ENCODE peak calls at places on chromosomes 4 and X, in nine cellular contexts. R is A549; C is B cell; W is CD4-positive, alpha-beta T cell; Z is tibial artery; F is stomach; T is endothelial cell; X is ovary; D is GM13977. G is an unnamed sample.

GRCh38 chrX:41971346-41971745 is 48.0 kb upstream of the CASK start:
- DNase-seq in R (no peak), C (no peak), W (no peak), Z (no peak), F (no peak), T (no peak), X (no peak), D (no peak), G (no peak)

GRCh38 chrX:9665113-9665512 is 100.5 kb downstream of the GPR143 start:
- DNase-seq in R (no peak), C (no peak), W (no peak), Z (no peak), F (no peak), T (no peak), X (no peak), D (no peak), G (no peak)

GRCh38 chr4:183337833-183338232 is 15.6 kb upstream of the CLDN24 start:
- DNase-seq in R (no peak), C (no peak), W (no peak), Z (no peak), F (peak), T (no peak), X (no peak), D (no peak), G (no peak)

GRCh38 chrX:139724626-139725025 is 16.7 kb upstream of the MCF2 start:
- DNase-seq in R (no peak), C (no peak), W (no peak), Z (no peak), F (no peak), T (no peak), X (no peak), D (no peak), G (no peak)

GRCh38 chr4:7383251-7383650 is 51.5 kb downstream of the PSAPL1 start:
- DNase-seq in R (no peak), C (no peak), W (no peak), Z (peak), F (no peak), T (peak), X (no peak), D (no peak), G (no peak)

GRCh38 chrX:153646620-153647373 is at the start of gene DUSP9:
- DNase-seq in R (peak), C (peak), W (no peak), Z (peak), F (peak), T (peak), X (peak), D (no peak), G (peak)

GRCh38 chr4:73871911-73872310 is 2.7 kb downstream of the CXCL1 start:
- DNase-seq in R (no peak), C (no peak), W (no peak), Z (no peak), F (no peak), T (no peak), X (no peak), D (no peak), G (no peak)

GRCh38 chr4:47704693-47705325 is 133.1 kb downstream of the CORIN start:
- DNase-seq in R (no peak), C (no peak), W (no peak), Z (no peak), F (peak), T (peak), X (no peak), D (peak), G (no peak)

GRCh38 chr4:155952546-155952945 is 1.1 kb downstream of the CTSO start:
- DNase-seq in R (no peak), C (no peak), W (no peak), Z (no peak), F (no peak), T (no peak), X (no peak), D (no peak), G (no peak)

GRCh38 chr4:81885016-81885415 is 413.3 kb upstream of the RASGEF1B start:
- DNase-seq in R (no peak), C (no peak), W (no peak), Z (no peak), F (no peak), T (no peak), X (no peak), D (no peak), G (no peak)

GRCh38 chrX:47568656-47569295 is 7.8 kb downstream of the ARAF start:
- DNase-seq in R (peak), C (peak), W (peak), Z (no peak), F (no peak), T (no peak), X (no peak), D (no peak), G (peak)

GRCh38 chrX:152991123-152991522 is 2.8 kb downstream of the PNMA5 start:
- DNase-seq in R (no peak), C (no peak), W (no peak), Z (no peak), F (no peak), T (no peak), X (no peak), D (peak), G (no peak)

GRCh38 chrX:13029341-13029740 is 15.1 kb downstream of the FAM9C start:
- DNase-seq in R (peak), C (no peak), W (no peak), Z (no peak), F (peak), T (no peak), X (peak), D (no peak), G (peak)

GRCh38 chr4:5460106-5460801 is 248.1 kb downstream of the EVC2 start:
- DNase-seq in R (peak), C (no peak), W (no peak), Z (peak), F (no peak), T (peak), X (no peak), D (peak), G (no peak)

GRCh38 chr4:119025916-119026661 is 109.5 kb upstream of the MYOZ2 start:
- DNase-seq in R (peak), C (no peak), W (no peak), Z (peak), F (no peak), T (no peak), X (peak), D (no peak), G (no peak)

GRCh38 chr4:128379860-128380259 is 92.2 kb upstream of the PGRMC2 start:
- DNase-seq in R (peak), C (no peak), W (no peak), Z (peak), F (peak), T (no peak), X (peak), D (peak), G (no peak)

GRCh38 chrX:33339219-33339618 is 127.9 kb upstream of the DMD start:
- DNase-seq in R (no peak), C (no peak), W (no peak), Z (no peak), F (no peak), T (no peak), X (no peak), D (no peak), G (no peak)

GRCh38 chr4:2263701-2264321 is 1.9 kb upstream of the MXD4 start:
- DNase-seq in R (no peak), C (no peak), W (no peak), Z (peak), F (no peak), T (no peak), X (no peak), D (no peak), G (no peak)

GRCh38 chrX:40617566-40617965 is 5.7 kb upstream of the MPC1L start:
- DNase-seq in R (no peak), C (no peak), W (no peak), Z (no peak), F (no peak), T (no peak), X (no peak), D (no peak), G (no peak)

GRCh38 chrX:43964936-43965335 is 8.3 kb downstream of the NDP start:
- DNase-seq in R (no peak), C (no peak), W (no peak), Z (no peak), F (no peak), T (no peak), X (no peak), D (no peak), G (no peak)

GRCh38 chr4:56434599-56435000 is 815 bp downstream of the PPAT start:
- DNase-seq in R (peak), C (no peak), W (no peak), Z (no peak), F (peak), T (no peak), X (no peak), D (peak), G (no peak)

GRCh38 chr4:110514889-110515479 is 39.0 kb downstream of the ENPEP start:
- DNase-seq in R (no peak), C (no peak), W (no peak), Z (no peak), F (no peak), T (no peak), X (no peak), D (peak), G (no peak)

GRCh38 chrX:117808413-117808812 is 308.2 kb downstream of the KLHL13 start:
- DNase-seq in R (no peak), C (no peak), W (no peak), Z (no peak), F (no peak), T (no peak), X (no peak), D (no peak), G (no peak)

GRCh38 chr4:15676039-15676438 is 5.6 kb upstream of the FAM200B start:
- DNase-seq in R (no peak), C (no peak), W (no peak), Z (no peak), F (no peak), T (no peak), X (no peak), D (no peak), G (no peak)

GRCh38 chr4:183158062-183158461 is 59.0 kb downstream of the WWC2 start:
- DNase-seq in R (no peak), C (no peak), W (no peak), Z (no peak), F (no peak), T (no peak), X (no peak), D (no peak), G (no peak)

GRCh38 chr4:120921456-120922389 is 803 bp downstream of the PRDM5 start:
- DNase-seq in R (peak), C (peak), W (no peak), Z (peak), F (peak), T (peak), X (peak), D (no peak), G (peak)

GRCh38 chr4:19987746-19988145 is 264.0 kb upstream of the SLIT2 start:
- DNase-seq in R (no peak), C (no peak), W (no peak), Z (no peak), F (no peak), T (no peak), X (no peak), D (no peak), G (no peak)

GRCh38 chr4:124915073-124915472 is 202.5 kb upstream of the ANKRD50 start:
- DNase-seq in R (no peak), C (no peak), W (no peak), Z (no peak), F (no peak), T (no peak), X (no peak), D (no peak), G (no peak)
- TF ChIP-seq CTCF in R (no peak), C (no peak), W (no peak), Z (no peak), F (no peak), T (no peak), X (no peak), D (no peak), G (no peak)

DNA sequence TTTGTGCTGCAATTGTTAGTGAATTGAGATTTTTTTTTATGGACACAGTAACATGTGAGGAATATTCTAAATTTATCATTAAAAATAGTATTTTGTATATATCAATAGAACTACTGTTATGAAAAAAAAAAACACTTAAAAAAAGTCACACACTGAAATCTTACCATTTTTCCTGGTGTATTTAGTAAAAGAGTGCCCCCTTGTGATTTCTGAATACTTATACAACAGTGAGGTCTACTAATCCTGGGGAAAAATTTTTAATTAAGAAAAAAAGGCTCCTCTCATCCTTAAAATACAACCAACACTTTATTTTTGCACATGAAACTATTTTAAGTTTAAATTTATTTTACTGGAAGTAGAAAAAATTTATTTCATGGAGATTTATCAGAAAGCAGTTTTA is 56.4 kb upstream of the SPOCK3 start:
- DNase-seq in R (no peak), C (no peak), W (no peak), Z (no peak), F (no peak), T (no peak), X (no peak), D (no peak), G (no peak)
- TF ChIP-seq CTCF in R (peak), C (no peak), W (no peak), Z (no peak), F (no peak), T (peak), X (no peak), D (peak), G (no peak)

GRCh38 chrX:50081282-50081955 is 119.4 kb downstream of the AKAP4 start:
- DNase-seq in R (no peak), C (no peak), W (no peak), Z (no peak), F (peak), T (peak), X (peak), D (no peak), G (no peak)
- TF ChIP-seq CTCF in R (peak), C (no peak), W (no peak), Z (no peak), F (no peak), T (no peak), X (no peak), D (peak), G (no peak)

GRCh38 chrX:94524867-94525266 is 850.9 kb downstream of the FAM133A start:
- DNase-seq in R (no peak), C (no peak), W (no peak), Z (no peak), F (no peak), T (no peak), X (no peak), D (no peak), G (no peak)
- TF ChIP-seq CTCF in R (no peak), C (no peak), W (no peak), Z (no peak), F (no peak), T (no peak), X (no peak), D (peak), G (no peak)

GRCh38 chr4:38467296-38467695 is 196.7 kb upstream of the KLF3 start:
- DNase-seq in R (no peak), C (no peak), W (no peak), Z (no peak), F (no peak), T (no peak), X (no peak), D (no peak), G (no peak)

GRCh38 chr4:38466401-38466800 is 197.6 kb upstream of the KLF3 start:
- DNase-seq in R (no peak), C (no peak), W (no peak), Z (no peak), F (no peak), T (no peak), X (no peak), D (no peak), G (no peak)

GRCh38 chr4:38463268-38463958 is 200.6 kb upstream of the KLF3 start:
- DNase-seq in R (no peak), C (no peak), W (no peak), Z (no peak), F (no peak), T (no peak), X (no peak), D (no peak), G (no peak)

GRCh38 chr4:38462659-38463058 is 201.3 kb upstream of the KLF3 start:
- DNase-seq in R (no peak), C (no peak), W (no peak), Z (no peak), F (no peak), T (no peak), X (no peak), D (no peak), G (no peak)

GRCh38 chr4:38464328-38464727 is 199.7 kb upstream of the KLF3 start:
- DNase-seq in R (no peak), C (no peak), W (no peak), Z (no peak), F (no peak), T (no peak), X (no peak), D (no peak), G (no peak)
- TF ChIP-seq CTCF in R (no peak), C (no peak), W (no peak), Z (no peak), F (no peak), T (no peak), X (no peak), D (no peak), G (no peak)

GRCh38 chrX:16750136-16750535 is 30.7 kb downstream of the SYAP1 start:
- DNase-seq in R (no peak), C (no peak), W (no peak), Z (no peak), F (no peak), T (no peak), X (no peak), D (no peak), G (no peak)
- TF ChIP-seq CTCF in R (no peak), C (no peak), W (no peak), Z (no peak), F (no peak), T (no peak), X (no peak), D (no peak), G (no peak)